ENCODE peak calls at places on chromosomes 3 and 15, in five cellular contexts. One of them, this sample, is unnamed.

GRCh38 chr3:58569287-58570001 is 7.7 kb downstream of the FAM107A start:
- DNase-seq in HEK293T: no peak
- DNase-seq in brain microvascular endothelial cell: no peak
- DNase-seq in cardiac muscle cell: no peak
- DNase-seq in NCI-H1048: no peak
- DNase-seq in this sample: no peak

GRCh38 chr3:139353920-139354556 is 10.2 kb downstream of the MRPS22 start:
- DNase-seq in NCI-H1048: no peak
- DNase-seq in HEK293T: peak
- DNase-seq in cardiac muscle cell: peak
- DNase-seq in brain microvascular endothelial cell: peak
- DNase-seq in this sample: peak

GRCh38 chr3:5505163-5505562 is 317.7 kb downstream of the EDEM1 start:
- DNase-seq in HEK293T: no peak
- DNase-seq in NCI-H1048: no peak
- DNase-seq in brain microvascular endothelial cell: no peak
- DNase-seq in cardiac muscle cell: no peak
- DNase-seq in this sample: no peak

GRCh38 chr3:114608293-114608692 is 314.5 kb downstream of the TIGIT start:
- DNase-seq in NCI-H1048: no peak
- DNase-seq in cardiac muscle cell: peak
- DNase-seq in HEK293T: no peak
- DNase-seq in brain microvascular endothelial cell: peak
- DNase-seq in this sample: peak

GRCh38 chr15:70526221-70526973 is 237.0 kb downstream of the UACA start:
- DNase-seq in brain microvascular endothelial cell: peak
- DNase-seq in HEK293T: peak
- DNase-seq in cardiac muscle cell: peak
- DNase-seq in NCI-H1048: peak
- DNase-seq in this sample: peak

GRCh38 chr3:183158552-183159006 is 4.0 kb downstream of the LAMP3 start:
- DNase-seq in brain microvascular endothelial cell: peak
- DNase-seq in cardiac muscle cell: peak
- DNase-seq in HEK293T: no peak
- DNase-seq in NCI-H1048: no peak
- DNase-seq in this sample: no peak

GRCh38 chr3:55888282-55888855 is 401.3 kb upstream of the WNT5A start:
- DNase-seq in HEK293T: no peak
- DNase-seq in brain microvascular endothelial cell: no peak
- DNase-seq in cardiac muscle cell: no peak
- DNase-seq in NCI-H1048: no peak
- DNase-seq in this sample: no peak

GRCh38 chr15:84749111-84749991 is 959 bp downstream of the ZNF592 start:
- DNase-seq in brain microvascular endothelial cell: peak
- DNase-seq in NCI-H1048: no peak
- DNase-seq in HEK293T: peak
- DNase-seq in cardiac muscle cell: peak
- DNase-seq in this sample: no peak

GRCh38 chr15:24848050-24848449 is 106.7 kb upstream of the SNRPN start:
- DNase-seq in NCI-H1048: no peak
- DNase-seq in brain microvascular endothelial cell: peak
- DNase-seq in HEK293T: no peak
- DNase-seq in cardiac muscle cell: peak
- DNase-seq in this sample: no peak

GRCh38 chr3:184016820-184017671 is 638 bp downstream of the ABCC5 start:
- DNase-seq in cardiac muscle cell: peak
- DNase-seq in HEK293T: peak
- DNase-seq in NCI-H1048: peak
- DNase-seq in brain microvascular endothelial cell: no peak
- DNase-seq in this sample: no peak